ENCODE peak calls at places on chromosome X, in ten cellular contexts. J is stimulated activated CD8-positive, alpha-beta memory T cell treated with anti-CD3 and anti-CD28 coated beads, Interleukin-7, amount 100 ng/mL, for 24 hours; F is pancreas; U is GM03348; B is activated CD8-positive, alpha-beta memory T cell treated with anti-CD3 and anti-CD28 coated beads, Interleukin-2, amount 50 U/mL, for 48 hours; D is G401; G is heart left ventricle; C is cerebellum; Q is AG04450; L is HFF-Myc. T is an unnamed sample.

GRCh38 chrX:132444936-132445335 is 43.9 kb downstream of the MBNL3 start:
- DNase-seq in Q (no peak), J (no peak), F (no peak), B (no peak), U (no peak), G (no peak), L (no peak), C (no peak), D (no peak), T (no peak)

GRCh38 chrX:102345916-102346315 is 93.9 kb downstream of the NXF2B start:
- DNase-seq in G (peak), J (peak), Q (no peak), D (peak), U (peak), C (peak), B (peak), F (peak), L (no peak), T (peak)

GRCh38 chrX:65587616-65588526 is 53.3 kb upstream of the LAS1L start:
- DNase-seq in J (no peak), F (peak), C (no peak), G (peak), B (no peak), U (peak), D (no peak), L (no peak), Q (peak), T (no peak)

GRCh38 chrX:129540725-129541184 is 696 bp downstream of the OCRL start:
- DNase-seq in J (no peak), U (peak), C (no peak), L (no peak), B (no peak), D (no peak), Q (no peak), G (no peak), F (no peak), T (no peak)

GRCh38 chrX:108001218-108001814 is 19.1 kb upstream of the TEX13B start:
- DNase-seq in Q (peak), F (no peak), G (no peak), U (peak), B (no peak), C (no peak), J (no peak), L (peak), D (no peak), T (no peak)

GRCh38 chrX:42748067-42748850 is 29.7 kb downstream of the PPP1R2C start:
- DNase-seq in D (no peak), G (no peak), J (no peak), L (no peak), U (peak), F (no peak), B (no peak), C (no peak), Q (no peak), T (no peak)

GRCh38 chrX:139834879-139835278 is 98.0 kb downstream of the ATP11C start:
- DNase-seq in D (no peak), U (no peak), Q (no peak), J (no peak), C (no peak), B (no peak), F (no peak), G (no peak), L (no peak), T (no peak)

GRCh38 chrX:110987292-110987691 is 108.7 kb upstream of the PAK3 start:
- DNase-seq in F (no peak), U (peak), L (no peak), J (no peak), D (peak), Q (no peak), B (no peak), C (no peak), G (no peak), T (no peak)

GRCh38 chrX:151458824-151459223 is 61.8 kb downstream of the VMA21 start:
- DNase-seq in L (peak), U (no peak), F (no peak), Q (no peak), D (no peak), J (no peak), C (no peak), G (no peak), B (no peak), T (no peak)

GRCh38 chrX:53356186-53356585 is 66.3 kb downstream of the SMC1A start:
- DNase-seq in B (no peak), Q (no peak), F (no peak), U (no peak), D (no peak), C (no peak), J (no peak), L (no peak), G (no peak), T (no peak)

GRCh38 chrX:104922206-104922621 is 298.3 kb downstream of the TEX13A start:
- DNase-seq in G (peak), J (peak), L (peak), D (peak), F (peak), Q (peak), B (peak), C (peak), U (peak), T (peak)

GRCh38 chrX:40684092-40684491 is 36.7 kb upstream of the CXorf38 start:
- DNase-seq in Q (no peak), C (no peak), F (no peak), D (no peak), G (no peak), U (no peak), B (no peak), L (no peak), J (no peak), T (no peak)

GRCh38 chrX:55135171-55135570 is 46.4 kb downstream of the PAGE2 start:
- DNase-seq in F (peak), L (peak), C (peak), G (peak), B (no peak), J (no peak), Q (no peak), U (peak), D (peak), T (no peak)

GRCh38 chrX:9708923-9709553 is 56.6 kb downstream of the GPR143 start:
- DNase-seq in J (peak), D (peak), C (peak), F (peak), G (peak), U (peak), Q (peak), L (no peak), B (peak), T (peak)

GRCh38 chrX:14779589-14779988 is 93.3 kb downstream of the FANCB start:
- DNase-seq in Q (no peak), C (no peak), L (no peak), U (no peak), F (no peak), D (no peak), G (no peak), J (no peak), B (no peak), T (no peak)

GRCh38 chrX:83819304-83819703 is 41.6 kb upstream of the CYLC1 start:
- DNase-seq in F (no peak), B (no peak), U (no peak), G (no peak), Q (no peak), C (no peak), J (no peak), L (no peak), D (no peak), T (no peak)

GRCh38 chrX:114619874-114620273 is 36.0 kb downstream of the HTR2C start:
- DNase-seq in G (no peak), B (no peak), F (no peak), L (no peak), C (no peak), D (no peak), J (no peak), U (peak), Q (no peak), T (no peak)

T was measured in pulmonary artery endothelial cell.